ENCODE peak calls at places on chromosomes 6 and 20, in ten cellular contexts. W is endothelial cell of umbilical vein, G is H1, U is esophagus squamous epithelium, R is A549, C is heart left ventricle, V is transverse colon, Z is IMR-90, E is breast epithelium, N is HCT116. Q is an unnamed sample. For H3K4me1, the result is how much of the 10 kb centered on the place peaks cover.

GRCh38 chr6:170345662-170346061 is 39.1 kb downstream of the FAM120B start:
- DNase-seq in C (no peak), U (no peak), R (no peak), V (no peak), Z (peak), E (no peak), W (peak), N (no peak), G (no peak), Q (no peak)

GRCh38 chr6:39153766-39154397 is 38.9 kb upstream of the SAYSD1 start:
- DNase-seq in C (no peak), E (no peak), V (no peak), N (no peak), W (no peak), G (no peak), U (no peak), R (no peak), Z (no peak), Q (no peak)

GRCh38 chr20:11452326-11452725 is 465.4 kb upstream of the BTBD3 start:
- DNase-seq in G (no peak), C (no peak), N (no peak), Z (peak), R (no peak), U (no peak), W (no peak), E (no peak), V (no peak), Q (no peak)

GRCh38 chr20:58571942-58572666 is 56.9 kb upstream of the APCDD1L start:
- DNase-seq in U (no peak), W (peak), N (no peak), G (no peak), C (no peak), V (no peak), Z (peak), R (no peak), E (no peak), Q (no peak)

GRCh38 chr20:57582432-57583288 is 21.8 kb downstream of the PCK1 start:
- DNase-seq in Z (peak), G (no peak), V (no peak), C (no peak), U (no peak), N (no peak), E (no peak), W (peak), R (peak), Q (no peak)

GRCh38 chr6:126539022-126539421 is 199.1 kb downstream of the CENPW start:
- DNase-seq in R (peak), W (peak), V (no peak), C (no peak), N (peak), Z (peak), G (no peak), E (no peak), U (no peak), Q (no peak)

GRCh38 chr20:20823469-20823868 is 111.0 kb upstream of the RALGAPA2 start:
- DNase-seq in U (no peak), E (no peak), C (no peak), N (no peak), V (no peak), Z (no peak), G (no peak), W (no peak), R (no peak), Q (no peak)

GRCh38 chr6:44289726-44290125 is 19.5 kb downstream of the TMEM151B start:
- DNase-seq in N (no peak), V (no peak), C (no peak), W (no peak), Z (no peak), E (no peak), G (no peak), R (no peak), U (no peak), Q (no peak)

GRCh38 chr20:2691663-2692035 is 931 bp upstream of the EBF4 start:
- DNase-seq in E (no peak), W (no peak), R (no peak), C (no peak), N (no peak), G (no peak), V (no peak), Z (no peak), U (no peak), Q (no peak)

GRCh38 chr6:14082771-14083170 is 34.8 kb upstream of the CD83 start:
- DNase-seq in W (no peak), Z (no peak), C (no peak), N (no peak), E (no peak), R (no peak), V (no peak), G (no peak), U (no peak), Q (no peak)

GRCh38 chr6:149897015-149897697 is 757 bp downstream of the RAET1E start:
- DNase-seq in R (peak), N (peak), E (peak), U (peak), V (peak), G (no peak), Z (peak), W (peak), C (peak), Q (peak)

GRCh38 chr20:4074877-4075455 is 59.6 kb upstream of the RNF24 start:
- DNase-seq in Z (no peak), U (no peak), C (no peak), R (no peak), G (no peak), V (no peak), W (no peak), E (no peak), N (no peak), Q (no peak)

GRCh38 chr6:127146935-127147334 is 28.5 kb downstream of the RSPO3 start:
- DNase-seq in W (peak), G (peak), R (peak), C (no peak), U (no peak), N (no peak), Z (peak), V (no peak), E (no peak), Q (no peak)

GRCh38 chr6:17497701-17498100 is 102.4 kb upstream of the FAM8A1 start:
- DNase-seq in U (no peak), N (no peak), E (no peak), R (no peak), V (no peak), C (no peak), W (peak), G (no peak), Z (no peak), Q (no peak)

GRCh38 chr6:39876111-39876510 is 58.2 kb downstream of the MOCS1 start:
- DNase-seq in W (no peak), V (no peak), Z (peak), C (no peak), N (no peak), U (no peak), E (no peak), G (no peak), R (no peak), Q (no peak)

GRCh38 chr20:57869291-57869950 is 159.6 kb upstream of the PMEPA1 start:
- DNase-seq in C (no peak), U (no peak), E (no peak), V (no peak), Z (no peak), G (no peak), R (no peak), W (no peak), N (no peak), Q (peak)

GRCh38 chr6:124970243-124970642 is 8.0 kb downstream of the RNF217 start:
- DNase-seq in V (no peak), N (no peak), U (no peak), C (no peak), W (no peak), E (no peak), G (no peak), R (no peak), Z (peak), Q (no peak)

GRCh38 chr20:15703171-15703911 is 869.9 kb downstream of the KIF16B start:
- DNase-seq in Z (peak), G (no peak), E (no peak), N (no peak), V (no peak), C (no peak), U (no peak), W (peak), R (peak), Q (no peak)

GRCh38 chr6:15090145-15090579 is 155.7 kb upstream of the JARID2 start:
- DNase-seq in Z (no peak), V (no peak), N (no peak), R (no peak), C (no peak), U (no peak), W (no peak), E (no peak), G (no peak), Q (no peak)

GRCh38 chr6:7312616-7313504 is at the start of gene SSR1:
- DNase-seq in G (peak), W (peak), V (peak), U (peak), C (peak), R (peak), Z (peak), E (peak), N (peak), Q (peak)
- H3K4me1 ChIP-seq in G (under half), W (under half), V (under half), U (under half), C (under half), R (under half), Z (under half), E (under half), N (under half), Q (under half)

GRCh38 chr6:8436956-8437355 is 1.6 kb upstream of the SLC35B3 start:
- DNase-seq in N (no peak), G (no peak), V (no peak), C (no peak), E (no peak), Z (no peak), U (no peak), R (no peak), W (no peak), Q (no peak)

GRCh38 chr6:8435845-8436168 is 462 bp upstream of the SLC35B3 start:
- DNase-seq in Z (peak), C (no peak), W (no peak), G (no peak), U (no peak), N (no peak), V (no peak), E (no peak), R (no peak), Q (no peak)

GRCh38 chr6:8434727-8435092 is 635 bp downstream of the SLC35B3 start:
- DNase-seq in W (no peak), N (no peak), G (no peak), U (no peak), R (no peak), C (no peak), E (no peak), V (no peak), Z (no peak), Q (no peak)

GRCh38 chr6:8437813-8438212 is 2.5 kb upstream of the SLC35B3 start:
- DNase-seq in W (no peak), Z (no peak), C (no peak), V (no peak), N (no peak), U (no peak), R (no peak), G (no peak), E (no peak), Q (no peak)

DNA sequence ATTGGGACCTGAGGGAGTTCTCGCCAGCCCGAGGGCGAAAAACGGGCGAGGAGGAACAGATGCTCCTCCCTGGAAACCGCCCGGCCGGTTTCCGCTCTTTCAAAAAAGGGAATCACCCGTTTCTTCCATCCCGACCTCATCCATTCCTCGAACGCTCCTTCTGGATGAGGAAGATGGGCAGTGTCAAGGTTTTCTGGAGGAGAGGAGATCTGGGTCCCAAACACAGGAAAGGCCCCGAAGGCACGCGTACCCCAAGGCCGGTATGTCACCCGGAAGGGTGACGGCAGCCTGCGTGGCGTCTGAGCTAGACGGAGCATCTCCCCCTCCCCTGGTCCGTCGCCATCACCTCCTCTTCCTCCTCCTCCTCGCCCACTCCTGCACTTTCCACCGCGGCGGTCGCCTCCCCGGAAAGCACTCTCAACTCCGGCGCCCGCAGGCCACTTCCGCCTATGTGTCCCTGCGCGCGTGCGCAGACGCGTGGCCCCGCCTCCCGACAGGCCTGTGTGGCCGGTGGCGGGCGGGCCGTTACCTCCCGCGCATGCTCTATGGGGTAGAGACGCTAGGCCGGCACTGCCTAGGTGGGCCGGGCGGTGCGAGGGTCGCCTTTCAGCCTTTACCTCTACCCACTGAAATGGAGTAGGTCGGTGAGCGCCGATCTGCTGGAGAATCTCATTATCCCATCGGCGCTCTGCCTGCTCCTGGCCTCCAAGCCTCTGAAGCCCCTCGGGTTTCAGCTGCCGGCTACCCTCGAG is at the start of gene SLC35B3:
- DNase-seq in G (peak), U (peak), R (peak), C (peak), Z (peak), W (peak), V (peak), N (peak), E (peak), Q (peak)
- TF ChIP-seq POLR2A in G (peak), U (peak), R (peak), C (no peak), Z (peak), W (peak), V (peak), N (peak), E (peak), Q (peak)

GRCh38 chr6:28135393-28135792 is 6.3 kb upstream of the ZKSCAN8 start:
- DNase-seq in C (no peak), N (no peak), E (no peak), U (no peak), R (no peak), Z (no peak), W (no peak), G (no peak), V (no peak), Q (no peak)
- H3K4me3 ChIP-seq in C (no peak), N (peak), E (no peak), U (no peak), R (no peak), Z (no peak), W (peak), G (peak), V (peak), Q (no peak)

GRCh38 chr6:12785921-12786320 is 69.4 kb downstream of the PHACTR1 start:
- DNase-seq in R (no peak), U (no peak), Z (no peak), C (no peak), W (no peak), N (no peak), E (no peak), V (no peak), G (no peak), Q (no peak)

DNA sequence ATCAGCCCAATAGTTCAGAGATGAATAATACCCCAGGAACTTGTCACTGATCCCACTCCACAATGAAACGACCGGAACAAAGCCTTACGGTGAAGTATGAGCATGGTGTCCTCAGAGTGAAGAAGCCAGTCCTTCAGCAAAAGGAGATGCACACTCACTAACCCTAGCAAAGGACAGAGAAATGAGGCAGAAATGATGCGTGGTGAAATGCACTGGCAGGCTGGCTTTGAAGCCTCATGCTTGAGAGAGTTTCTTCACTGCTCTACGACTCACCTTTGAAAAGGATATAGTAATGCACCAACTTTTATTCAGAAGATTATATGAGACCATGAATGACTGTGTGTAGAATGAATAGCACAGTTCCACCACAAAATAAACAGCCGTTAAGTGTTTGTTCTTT is 74.8 kb downstream of the PHACTR1 start:
- DNase-seq in R (no peak), Z (no peak), C (no peak), W (no peak), E (no peak), U (no peak), N (no peak), V (no peak), G (no peak), Q (no peak)
- H3K4me1 ChIP-seq in R (under half), Z (under half), C (under half), W (under half), E (under half), U (under half), N (under half), V (under half), G (under half), Q (under half)

DNA sequence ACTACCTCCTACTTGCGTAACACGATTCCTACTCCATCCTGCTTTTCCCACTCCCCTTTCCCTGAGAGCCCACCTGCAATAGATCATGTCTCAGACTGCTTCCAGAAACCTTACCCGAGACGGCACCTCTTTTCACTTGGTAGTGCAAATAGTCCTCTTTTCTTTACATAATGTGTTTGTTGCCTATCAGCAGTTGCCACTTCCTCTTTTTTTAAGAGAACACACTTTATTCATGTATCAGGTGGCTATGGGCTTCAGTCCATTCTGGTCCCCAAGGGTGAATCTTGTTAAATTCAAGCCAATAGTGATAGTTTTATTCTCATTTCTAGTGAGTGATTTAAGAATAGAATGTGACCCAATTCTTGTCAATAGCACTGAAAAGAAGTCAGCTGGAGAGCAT is 57.7 kb upstream of the FERMT1 start:
- DNase-seq in V (no peak), C (no peak), N (no peak), U (no peak), W (no peak), R (no peak), E (no peak), Z (no peak), G (no peak), Q (no peak)
- TF ChIP-seq POLR2A in V (no peak), C (no peak), N (no peak), U (no peak), W (no peak), R (no peak), E (no peak), Z (no peak), G (no peak), Q (no peak)

GRCh38 chr20:50149481-50150254 is 3.9 kb downstream of the PEDS1 start:
- DNase-seq in E (no peak), R (no peak), G (no peak), C (no peak), N (no peak), V (no peak), Z (no peak), W (no peak), U (no peak), Q (no peak)

GRCh38 chr20:50153500-50154377 is at the start of gene PEDS1:
- DNase-seq in G (no peak), E (peak), V (peak), N (peak), R (peak), Z (peak), U (peak), W (peak), C (peak), Q (no peak)

GRCh38 chr20:50152394-50153152 is 950 bp downstream of the PEDS1 start:
- DNase-seq in G (no peak), U (no peak), Z (no peak), R (no peak), V (peak), E (no peak), N (no peak), C (no peak), W (peak), Q (no peak)

GRCh38 chr20:50153153-50153499 is 397 bp downstream of the PEDS1 start:
- DNase-seq in G (no peak), E (no peak), R (no peak), V (peak), Z (no peak), N (no peak), U (no peak), C (no peak), W (no peak), Q (no peak)

DNA sequence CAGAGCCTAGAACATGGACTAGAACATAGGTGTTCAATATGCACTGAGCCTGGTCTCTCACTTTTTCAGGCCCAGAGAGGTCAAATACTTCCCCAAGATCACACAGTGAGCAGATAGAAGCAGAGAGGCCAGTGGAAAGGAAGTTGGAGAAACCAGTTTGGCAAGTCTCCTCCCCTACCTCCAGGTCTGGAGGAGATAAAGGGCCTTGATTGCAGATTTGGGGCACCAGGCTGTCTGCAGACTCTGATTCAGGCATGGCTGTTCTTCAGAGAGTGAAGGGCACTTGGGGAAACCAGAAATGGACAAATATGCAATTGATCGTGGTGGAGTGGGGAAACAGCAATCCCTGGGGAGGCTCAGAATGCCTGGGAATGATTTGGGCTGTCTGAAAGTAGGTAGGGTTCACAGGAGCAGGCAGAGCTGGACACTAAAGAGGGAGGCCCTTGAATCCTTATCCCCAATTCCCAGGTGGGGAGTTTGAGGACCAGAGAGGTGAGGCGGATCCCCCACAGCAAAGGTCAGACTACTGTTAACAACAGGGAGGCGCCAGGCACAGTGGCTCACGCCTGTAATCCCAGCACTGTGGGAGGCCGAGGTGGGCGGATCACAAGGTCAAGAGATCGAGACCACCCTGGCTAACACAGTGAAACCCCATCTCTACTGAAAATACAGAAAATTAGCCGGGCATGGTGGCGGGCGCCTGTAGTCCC is 2.3 kb downstream of the PEDS1 start:
- DNase-seq in N (no peak), V (peak), W (no peak), R (no peak), E (no peak), U (no peak), G (no peak), Z (no peak), C (no peak), Q (no peak)
- H3K4me3 ChIP-seq in N (peak), V (peak), W (peak), R (no peak), E (peak), U (peak), G (peak), Z (no peak), C (peak), Q (no peak)

GRCh38 chr20:22574545-22575086 is 9.8 kb downstream of the FOXA2 start:
- DNase-seq in U (no peak), W (no peak), C (no peak), E (no peak), V (no peak), G (no peak), R (no peak), Z (no peak), N (no peak), Q (no peak)
- H3K4me1 ChIP-seq in U (under half), W (under half), C (under half), E (under half), V (under half), G (under half), R (under half), Z (under half), N (under half), Q (under half)

GRCh38 chr6:30724906-30725667 is 4.9 kb downstream of the TUBB start:
- DNase-seq in Z (peak), G (no peak), N (no peak), V (no peak), W (no peak), C (no peak), R (no peak), U (no peak), E (no peak), Q (no peak)

GRCh38 chr6:30719791-30720737 is at the start of gene TUBB:
- DNase-seq in N (peak), C (peak), R (peak), E (peak), U (peak), V (peak), W (peak), G (peak), Z (peak), Q (peak)

GRCh38 chr6:30721198-30722024 is 1.3 kb downstream of the TUBB start:
- DNase-seq in R (peak), C (peak), Z (peak), E (peak), N (peak), U (peak), G (no peak), W (peak), V (peak), Q (peak)

GRCh38 chr6:30720738-30721197 is 616 bp downstream of the TUBB start:
- DNase-seq in Z (peak), R (peak), V (peak), W (peak), E (peak), N (no peak), U (peak), C (peak), G (no peak), Q (no peak)

GRCh38 chr6:30722280-30723112 is 2.3 kb downstream of the TUBB start:
- DNase-seq in W (peak), R (peak), Z (peak), U (no peak), N (peak), G (no peak), C (peak), E (peak), V (peak), Q (peak)
- TF ChIP-seq POLR2A in W (peak), R (no peak), Z (no peak), U (no peak), N (no peak), G (peak), C (no peak), E (no peak), V (peak), Q (no peak)

Q was measured in esophagus muscularis mucosa.